ENCODE peak calls at places on chromosomes 1 and 21, in four cellular contexts. X is HepG2, T is K562, W is GM12878. J is an unnamed sample.

GRCh38 chr1:227739636-227740035 is 4.4 kb downstream of the SNAP47 start:
- DNase-seq in X (no peak), T (no peak), W (no peak), J (no peak)

GRCh38 chr21:42905195-42905594 is 12.1 kb downstream of the NDUFV3 start:
- DNase-seq in X (no peak), T (no peak), W (no peak), J (no peak)

GRCh38 chr1:161989108-161989507 is 34.6 kb downstream of the OLFML2B start:
- DNase-seq in X (no peak), T (no peak), W (no peak), J (no peak)

GRCh38 chr1:68174173-68175113 is 57.9 kb downstream of the WLS start:
- DNase-seq in X (no peak), T (no peak), W (no peak), J (peak; percentile 18)

GRCh38 chr1:221719987-221720386 is 21.9 kb downstream of the DUSP10 start:
- DNase-seq in X (no peak), T (no peak), W (no peak), J (no peak)

GRCh38 chr21:35294231-35294898 is 245.3 kb upstream of the RUNX1 start:
- DNase-seq in X (no peak), T (no peak), W (no peak), J (no peak)

GRCh38 chr1:32454726-32455125 is 10.1 kb upstream of the ZBTB8B start:
- DNase-seq in X (peak; percentile 35), T (no peak), W (no peak), J (no peak)

GRCh38 chr1:21834666-21835065 is 22.6 kb downstream of the LDLRAD2 start:
- DNase-seq in X (no peak), T (no peak), W (no peak), J (no peak)

DNA sequence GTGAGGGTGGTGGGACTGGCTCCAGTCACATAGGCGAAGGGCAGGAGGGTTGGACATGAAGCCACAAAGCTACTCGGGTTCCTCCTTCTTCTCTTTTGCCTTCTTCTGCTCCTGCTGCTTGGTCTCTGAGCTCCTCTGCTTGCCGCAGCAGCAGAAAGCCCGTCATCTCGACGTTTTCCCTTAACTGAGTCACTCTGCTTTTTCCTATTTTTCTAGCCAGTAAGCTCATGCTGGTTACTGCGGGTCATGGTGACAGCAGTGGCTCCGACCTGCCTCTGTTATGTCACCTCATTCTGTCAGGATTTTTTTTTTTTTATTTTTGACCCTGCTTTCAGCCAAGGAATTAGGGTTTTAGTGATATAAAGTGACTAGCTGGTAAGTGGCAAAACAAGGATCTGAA is 2.6 kb upstream of the FMOD start:
- DNase-seq in X (no peak), T (no peak), W (no peak), J (no peak)
- TF ChIP-seq ESRRA in X (no peak), T (no peak), W (no peak), J (no peak)

GRCh38 chr1:42765832-42766722 is 751 bp downstream of the P3H1 start:
- DNase-seq in X (peak; percentile 76), T (peak; percentile 63), W (no peak), J (peak; percentile 58)

GRCh38 chr1:42767510-42767924 is 468 bp downstream of the C1orf50 start:
- DNase-seq in X (peak; percentile 32), T (no peak), W (no peak), J (peak; percentile 12)

GRCh38 chr1:42768172-42768571 is 1.1 kb downstream of the C1orf50 start:
- DNase-seq in X (no peak), T (no peak), W (no peak), J (no peak)

GRCh38 chr1:42765271-42765670 is 1.6 kb downstream of the P3H1 start:
- DNase-seq in X (no peak), T (no peak), W (no peak), J (no peak)

DNA sequence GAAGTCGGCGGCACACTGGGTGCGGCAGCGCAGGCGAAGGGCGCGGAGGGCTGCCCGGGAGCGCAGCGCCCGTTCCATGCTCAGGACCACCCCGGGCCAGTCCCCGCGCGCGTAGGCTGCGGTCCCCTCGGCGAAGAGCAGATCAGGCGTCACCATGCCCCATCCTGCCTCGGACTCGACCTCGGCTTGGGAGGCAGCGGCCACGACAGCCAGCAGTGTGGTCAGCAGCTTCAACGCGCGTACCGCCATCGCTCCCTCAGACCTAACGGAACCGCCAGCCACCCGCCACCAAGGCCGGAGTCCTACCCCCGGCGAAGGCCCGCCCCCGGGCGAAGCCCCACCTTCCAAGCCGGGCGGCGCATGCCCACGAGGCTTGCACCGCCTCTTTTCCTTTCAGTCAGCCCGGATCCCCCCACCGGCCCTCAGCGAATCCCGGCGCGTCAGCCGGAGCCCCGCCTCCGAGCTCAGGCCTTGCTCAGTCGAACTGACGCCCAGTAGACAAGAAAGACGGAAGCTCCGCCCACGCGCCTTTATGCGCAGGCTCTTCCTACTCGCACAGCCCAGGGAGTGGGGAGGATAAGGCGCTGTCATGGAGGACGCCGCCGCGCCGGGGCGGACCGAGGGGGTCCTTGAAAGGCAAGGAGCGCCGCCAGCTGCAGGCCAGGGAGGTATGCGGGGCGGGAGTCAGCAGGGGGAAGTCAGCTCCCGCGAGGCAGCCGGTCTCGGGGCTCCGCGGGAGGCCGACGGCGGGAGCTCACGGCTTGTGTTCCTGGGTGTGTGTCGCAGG is at the start of the genes C1orf50 and P3H1:
- DNase-seq in X (peak; percentile 98), T (peak; percentile 96), W (peak; percentile 93), J (peak; percentile 96)
- TF ChIP-seq POLR2A in X (peak; percentile 95), T (peak; percentile 98), W (peak; percentile 99), J (peak; percentile 87)

GRCh38 chr1:184160236-184160635 is 108.7 kb downstream of the TSEN15 start:
- DNase-seq in X (no peak), T (no peak), W (peak; percentile 36), J (peak; percentile 8)
- TF ChIP-seq SMC3 in X (no peak), T (no peak), W (no peak), J (no peak)

DNA sequence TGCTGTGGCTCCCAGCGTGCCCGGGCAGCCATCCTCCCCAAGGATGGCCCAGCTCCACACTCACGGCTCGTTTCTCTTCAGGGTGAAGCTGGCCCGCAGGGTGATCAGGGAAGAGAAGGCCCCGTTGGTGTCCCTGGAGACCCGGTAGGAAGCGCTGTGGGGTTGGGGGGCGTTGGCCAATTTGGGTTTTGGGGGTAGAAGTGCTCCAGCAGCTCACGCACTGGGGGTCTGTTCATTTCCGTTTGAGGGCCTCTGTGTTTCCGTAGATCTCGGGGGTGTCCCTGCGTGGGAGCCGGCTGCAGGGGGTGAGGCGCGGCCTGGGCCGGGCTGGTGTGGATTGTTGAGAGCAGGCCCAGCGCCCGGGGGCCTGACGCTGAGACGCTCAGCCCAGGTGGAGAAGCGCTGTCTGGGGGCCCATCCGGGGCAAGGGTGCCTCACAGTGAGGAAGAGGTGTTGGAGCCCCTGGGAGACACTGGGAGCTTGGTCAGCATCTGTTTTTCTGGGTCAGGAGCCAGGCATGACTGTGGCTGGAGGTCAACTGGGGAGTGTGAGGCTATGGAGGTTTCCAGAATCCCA is 12.6 kb downstream of the COL6A1 start:
- DNase-seq in X (no peak), T (no peak), W (no peak), J (no peak)
- TF ChIP-seq ESRRA in X (no peak), T (no peak), W (no peak), J (no peak)

DNA sequence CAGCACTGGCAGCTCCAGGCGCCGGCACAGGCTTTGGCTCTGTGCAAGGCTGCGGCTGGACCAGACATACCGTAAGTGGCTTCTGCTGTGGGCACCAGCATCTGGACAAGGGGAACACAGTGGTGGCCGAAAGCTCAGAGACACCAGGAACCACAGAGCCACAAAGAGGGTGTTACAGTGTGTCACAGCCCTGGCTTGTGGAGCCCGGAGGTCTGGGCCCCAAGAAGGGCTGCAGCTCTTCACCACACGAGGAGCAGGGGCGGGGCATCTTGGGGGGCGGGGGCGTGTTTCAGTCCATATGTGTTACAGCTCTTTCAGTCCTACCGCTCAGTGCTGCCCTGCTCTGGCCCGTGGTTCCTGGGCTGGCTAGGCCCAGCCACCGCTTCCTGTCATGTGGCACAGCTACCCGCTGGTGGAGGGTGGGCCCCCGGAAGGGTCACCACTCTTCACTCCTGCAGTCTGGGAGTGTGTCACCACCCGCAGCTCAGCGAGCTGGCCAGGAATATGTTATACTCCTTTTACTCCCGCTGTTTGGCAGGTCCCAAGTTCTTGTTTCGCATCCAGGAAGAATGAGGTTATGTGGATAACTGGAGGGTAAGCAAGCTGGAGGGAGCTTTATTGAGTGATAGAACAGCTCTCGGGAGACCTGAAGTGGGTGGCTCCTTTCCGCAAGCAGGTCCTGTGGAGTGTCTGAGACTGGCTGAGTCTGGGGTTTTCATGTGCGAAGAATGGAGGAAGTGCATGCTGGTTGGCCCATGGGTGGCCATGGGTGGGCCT is 3.3 kb upstream of the LSM10 start:
- DNase-seq in X (peak; percentile 93), T (peak; percentile 86), W (no peak), J (no peak)
- TF ChIP-seq POLR2A in X (peak; percentile 95), T (peak; percentile 96), W (peak; percentile 73), J (no peak)

GRCh38 chr1:10904396-10905358 is 107.8 kb upstream of the TARDBP start:
- DNase-seq in X (no peak), T (no peak), W (no peak), J (no peak)
- TF ChIP-seq SMC3 in X (no peak), T (no peak), W (no peak), J (no peak)

GRCh38 chr1:24673336-24673735 is 30.2 kb downstream of the SRRM1 start:
- DNase-seq in X (no peak), T (no peak), W (no peak), J (no peak)
- TF ChIP-seq ESRRA in X (no peak), T (no peak), W (no peak), J (no peak)

GRCh38 chr1:52552236-52552504 is 722 bp downstream of the TUT4 start:
- DNase-seq in X (peak; percentile 60), T (peak; percentile 55), W (no peak), J (peak; percentile 53)
- TF ChIP-seq POLR2A in X (no peak), T (no peak), W (no peak), J (no peak)

J was measured in A549.